ENCODE peak calls at places on chromosomes 12 and 14, in nine cellular contexts. R is H54; F is EL; Z is neural progenitor cell; W is GM12865; Y is stimulated activated CD4-positive, alpha-beta T cell treated with anti-CD3 and anti-CD28 coated beads, Interleukin-4, amount 100 ng/mL, for 48 hours; O is iPS-NIHi11; U is body of pancreas; D is T-helper 1 cell. N is an unnamed sample.

GRCh38 chr12:69476276-69477017 is 6.3 kb downstream of the FRS2 start:
- DNase-seq in R (no peak), F (no peak), Z (no peak), W (no peak), Y (no peak), O (no peak), U (no peak), D (no peak), N (no peak)

GRCh38 chr12:25315388-25315787 is 64.7 kb upstream of the KRAS start:
- DNase-seq in R (no peak), F (no peak), Z (no peak), W (no peak), Y (no peak), O (no peak), U (no peak), D (no peak), N (no peak)

GRCh38 chr14:90693413-90693812 is 122.8 kb downstream of the TTC7B start:
- DNase-seq in R (no peak), F (no peak), Z (no peak), W (no peak), Y (no peak), O (no peak), U (no peak), D (no peak), N (no peak)

GRCh38 chr12:82912406-82912805 is 225.7 kb downstream of the TMTC2 start:
- DNase-seq in R (no peak), F (no peak), Z (no peak), W (no peak), Y (no peak), O (no peak), U (no peak), D (no peak), N (no peak)

GRCh38 chr14:75141967-75142366 is 15.1 kb upstream of the NEK9 start:
- DNase-seq in R (no peak), F (peak; percentile 35), Z (peak; percentile 24), W (peak; percentile 37), Y (no peak), O (no peak), U (peak; percentile 30), D (peak; percentile 18), N (peak; percentile 62)

GRCh38 chr14:44625098-44625497 is 118.0 kb upstream of the FSCB start:
- DNase-seq in R (no peak), F (no peak), Z (no peak), W (no peak), Y (no peak), O (no peak), U (no peak), D (no peak), N (no peak)

GRCh38 chr12:52528641-52529143 is 8.5 kb upstream of the KRT5 start:
- DNase-seq in R (no peak), F (no peak), Z (no peak), W (no peak), Y (no peak), O (no peak), U (peak; percentile 46), D (no peak), N (no peak)

GRCh38 chr12:78062781-78063180 is 232.1 kb downstream of the NAV3 start:
- DNase-seq in R (no peak), F (peak; percentile 62), Z (no peak), W (no peak), Y (no peak), O (no peak), U (peak; percentile 20), D (no peak), N (no peak)

GRCh38 chr12:68451261-68452091 is 119.3 kb upstream of the MDM1 start:
- DNase-seq in R (no peak), F (peak; percentile 76), Z (no peak), W (peak; percentile 84), Y (peak; percentile 12), O (no peak), U (peak; percentile 32), D (no peak), N (peak; percentile 80)

GRCh38 chr12:8081228-8081920 is 700 bp upstream of the NECAP1 start:
- DNase-seq in R (no peak), F (peak; percentile 8), Z (no peak), W (peak; percentile 56), Y (no peak), O (no peak), U (peak; percentile 40), D (peak; percentile 16), N (no peak)

GRCh38 chr14:92524603-92525185 is 11.1 kb downstream of the RIN3 start:
- DNase-seq in R (no peak), F (no peak), Z (no peak), W (no peak), Y (no peak), O (no peak), U (no peak), D (no peak), N (no peak)

GRCh38 chr12:78645956-78646355 is 218.6 kb upstream of the SYT1 start:
- DNase-seq in R (no peak), F (peak; percentile 10), Z (no peak), W (no peak), Y (no peak), O (no peak), U (no peak), D (no peak), N (no peak)

GRCh38 chr12:104049278-104050257 is at the start of gene GLT8D2:
- DNase-seq in R (peak; percentile 43), F (peak; percentile 78), Z (peak; percentile 74), W (no peak), Y (no peak), O (peak; percentile 68), U (peak; percentile 22), D (no peak), N (peak; percentile 60)

GRCh38 chr14:85154714-85155113 is 375.2 kb upstream of the FLRT2 start:
- DNase-seq in R (no peak), F (no peak), Z (no peak), W (peak; percentile 1), Y (no peak), O (no peak), U (no peak), D (no peak), N (no peak)

GRCh38 chr12:44285321-44285720 is 449.4 kb downstream of the TMEM117 start:
- DNase-seq in R (no peak), F (no peak), Z (no peak), W (no peak), Y (no peak), O (peak; percentile 16), U (no peak), D (no peak), N (no peak)

GRCh38 chr12:73421832-73422231 is 1115.8 kb upstream of the ATXN7L3B start:
- DNase-seq in R (peak; percentile 1), F (peak; percentile 24), Z (no peak), W (no peak), Y (no peak), O (no peak), U (no peak), D (no peak), N (no peak)